ENCODE peak calls at places on chromosome 5, in seven cellular contexts. R is neuronal stem cell, K is mesendoderm, U is H9, P is trophoblast cell, A is mesenchymal stem cell, T is H1. E is an unnamed sample. For H3K79me1, the result is how much of the 10 kb centered on the place peaks cover.

GRCh38 chr5:128300181-128300580 is 216.6 kb downstream of the SLC12A2 start:
- DNase-seq in R (no peak), K (no peak), U (no peak), P (no peak), A (no peak), T (no peak), E (no peak)

GRCh38 chr5:120994112-120994511 is 530.0 kb downstream of the PRR16 start:
- DNase-seq in R (no peak), K (no peak), U (no peak), P (no peak), A (no peak), T (no peak), E (no peak)

GRCh38 chr5:139660105-139660915 is 12.2 kb downstream of the CXXC5 start:
- DNase-seq in R (no peak), K (no peak), U (no peak), P (peak), A (peak), T (no peak), E (no peak)

GRCh38 chr5:5132896-5133295 is 7.2 kb upstream of the ADAMTS16 start:
- DNase-seq in R (no peak), K (no peak), U (no peak), P (no peak), A (no peak), T (no peak), E (no peak)

GRCh38 chr5:149151717-149152116 is 10.4 kb downstream of the ABLIM3 start:
- DNase-seq in R (no peak), K (peak), U (no peak), P (peak), A (peak), T (no peak), E (peak)

GRCh38 chr5:76524101-76524835 is 98.9 kb downstream of the F2RL2 start:
- DNase-seq in R (no peak), K (no peak), U (no peak), P (no peak), A (no peak), T (no peak), E (no peak)

GRCh38 chr5:137146402-137146889 is 352.7 kb downstream of the SPOCK1 start:
- DNase-seq in R (no peak), K (peak), U (no peak), P (peak), A (peak), T (no peak), E (peak)

GRCh38 chr5:53991942-53992341 is 318.4 kb downstream of the ARL15 start:
- DNase-seq in R (no peak), K (peak), U (no peak), P (peak), A (no peak), T (no peak), E (no peak)

GRCh38 chr5:143001764-143002351 is 231.7 kb downstream of the ARHGAP26 start:
- DNase-seq in R (no peak), K (peak), U (no peak), P (no peak), A (peak), T (no peak), E (peak)

GRCh38 chr5:40333459-40334241 is 346.1 kb upstream of the PTGER4 start:
- DNase-seq in R (no peak), K (no peak), U (no peak), P (no peak), A (no peak), T (no peak), E (peak)

GRCh38 chr5:31161772-31162171 is 31.7 kb upstream of the CDH6 start:
- DNase-seq in R (peak), K (peak), U (no peak), P (peak), A (no peak), T (no peak), E (no peak)

GRCh38 chr5:151663617-151664322 is 22.9 kb downstream of the SPARC start:
- DNase-seq in R (no peak), K (no peak), U (no peak), P (no peak), A (no peak), T (no peak), E (no peak)

GRCh38 chr5:113266227-113266912 is 168.4 kb downstream of the TSSK1B start:
- DNase-seq in R (no peak), K (peak), U (no peak), P (peak), A (peak), T (no peak), E (peak)

GRCh38 chr5:17879276-17879675 is 245.0 kb downstream of the TAF11L14 start:
- DNase-seq in R (no peak), K (no peak), U (no peak), P (no peak), A (no peak), T (no peak), E (no peak)

GRCh38 chr5:154683101-154683757 is 71.9 kb upstream of the LARP1 start:
- DNase-seq in R (no peak), K (no peak), U (no peak), P (no peak), A (peak), T (no peak), E (no peak)

GRCh38 chr5:24788829-24789509 is 144.2 kb upstream of the CDH10 start:
- DNase-seq in R (no peak), K (peak), U (no peak), P (peak), A (peak), T (no peak), E (no peak)

GRCh38 chr5:110401881-110402280 is 324.6 kb downstream of the TMEM232 start:
- DNase-seq in R (no peak), K (no peak), U (no peak), P (no peak), A (peak), T (no peak), E (no peak)

GRCh38 chr5:162384225-162384624 is 316.7 kb downstream of the GABRG2 start:
- DNase-seq in R (no peak), K (peak), U (no peak), P (no peak), A (no peak), T (no peak), E (no peak)

GRCh38 chr5:81093536-81094196 is 133.5 kb downstream of the RASGRF2 start:
- DNase-seq in R (no peak), K (no peak), U (no peak), P (no peak), A (no peak), T (no peak), E (no peak)

GRCh38 chr5:122300374-122300773 is 11.7 kb upstream of the SNCAIP start:
- DNase-seq in R (no peak), K (peak), U (no peak), P (no peak), A (no peak), T (no peak), E (no peak)

DNA sequence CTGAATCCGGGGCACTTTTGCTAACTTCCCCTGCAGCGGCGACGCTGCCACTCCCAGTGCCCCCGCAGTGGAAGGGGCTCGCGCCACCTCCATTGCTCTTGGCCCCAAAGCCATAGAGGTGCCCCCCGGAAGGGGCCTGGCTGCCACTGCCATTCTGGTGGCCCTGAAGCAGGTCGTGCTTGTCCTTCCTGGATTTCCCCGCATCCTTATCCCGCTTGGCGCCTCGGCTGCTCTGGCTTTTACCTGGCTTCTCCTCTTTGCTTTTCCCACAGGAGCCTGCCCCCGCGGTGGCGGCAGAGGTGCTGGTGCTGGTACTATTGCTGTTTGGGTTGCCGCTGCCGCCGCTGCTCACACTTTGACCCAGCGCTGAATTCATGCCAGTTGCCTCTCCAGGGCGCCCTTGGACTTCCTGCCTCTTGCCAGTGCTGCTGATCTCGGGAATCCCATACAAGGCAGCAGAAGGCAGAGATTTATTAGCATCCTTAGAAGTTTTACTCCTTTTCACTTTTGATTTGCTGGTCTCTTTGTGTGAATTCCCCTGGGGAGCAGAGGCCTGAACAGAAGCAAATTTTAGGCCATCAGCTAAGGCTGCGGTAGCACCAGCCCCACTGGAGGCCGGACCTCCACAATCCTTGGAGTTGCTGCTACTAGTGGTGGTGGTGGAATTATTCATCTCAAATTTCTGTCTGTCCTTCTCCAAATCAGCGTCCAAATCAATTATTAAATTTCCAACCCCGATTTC is 2.1 kb downstream of the ZNF608 start:
- DNase-seq in R (no peak), K (peak), U (no peak), P (no peak), A (peak), T (peak), E (peak)
- H3K79me1 ChIP-seq in R (under half), K (under half), U (under half), P (under half), A (under half), T (under half), E (under half)

GRCh38 chr5:172147857-172148256 is 40.2 kb downstream of the STK10 start:
- DNase-seq in R (no peak), K (no peak), U (no peak), P (peak), A (no peak), T (no peak), E (no peak)
- H3K79me1 ChIP-seq in R (under half), K (under half), U (under half), P (under half), A (under half), T (under half), E (under half)

GRCh38 chr5:109394806-109395205 is 15.0 kb downstream of the PJA2 start:
- DNase-seq in R (no peak), K (no peak), U (no peak), P (no peak), A (no peak), T (no peak), E (no peak)
- H3K79me1 ChIP-seq in R (under half), K (under half), U (under half), P (under half), A (under half), T (under half), E (half or more)

GRCh38 chr5:91595436-91595835 is 212.3 kb upstream of the ARRDC3 start:
- DNase-seq in R (no peak), K (no peak), U (no peak), P (no peak), A (no peak), T (no peak), E (no peak)
- H3K79me1 ChIP-seq in R (under half), K (under half), U (under half), P (under half), A (under half), T (under half), E (under half)

DNA sequence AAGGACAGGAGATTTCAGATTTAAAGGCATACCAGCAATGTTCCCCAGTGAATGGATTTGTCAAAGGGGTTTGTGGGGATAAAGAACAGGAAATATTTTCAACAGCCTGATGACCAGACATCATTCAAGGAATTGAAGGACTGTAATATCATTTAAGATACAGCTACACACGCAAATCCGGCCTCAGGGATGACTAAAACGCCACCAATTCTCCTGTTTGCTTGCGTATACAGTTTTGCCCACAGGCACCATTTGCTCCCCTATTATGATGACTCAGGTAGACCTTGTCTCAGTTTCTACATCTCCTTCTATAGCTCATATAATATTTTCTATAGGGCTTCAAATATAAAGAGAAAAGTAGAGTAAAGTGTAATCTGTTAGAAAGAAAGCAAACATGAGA is 29.7 kb upstream of the ITGA1 start:
- DNase-seq in R (no peak), K (no peak), U (no peak), P (peak), A (no peak), T (no peak), E (no peak)
- H3K79me1 ChIP-seq in R (under half), K (under half), U (under half), P (under half), A (under half), T (under half), E (under half)

GRCh38 chr5:666816-667498 is 26.2 kb downstream of the TPPP start:
- DNase-seq in R (no peak), K (no peak), U (no peak), P (no peak), A (no peak), T (no peak), E (no peak)
- H3K79me1 ChIP-seq in R (under half), K (under half), U (under half), P (under half), A (under half), T (under half), E (under half)